ENCODE peak calls at places on chromosomes 12 and 14, in eight cellular contexts. G is tibial nerve, J is foreskin fibroblast, I is left ventricle myocardium inferior, S is AG09309, L is OCI-LY7, W is fibroblast of lung, B is uterus. D is an unnamed sample.

GRCh38 chr14:52315355-52315718 is 1.2 kb downstream of the PTGER2 start:
- DNase-seq in G (no peak), J (no peak), I (no peak), S (no peak), L (no peak), W (no peak), B (peak; percentile 34), D (no peak)

GRCh38 chr12:6052206-6052939 is 72.1 kb downstream of the VWF start:
- DNase-seq in G (no peak), J (no peak), I (no peak), S (no peak), L (no peak), W (no peak), B (no peak), D (no peak)

GRCh38 chr12:7310070-7310469 is 6.2 kb downstream of the ACSM4 start:
- DNase-seq in G (no peak), J (no peak), I (no peak), S (no peak), L (no peak), W (no peak), B (no peak), D (no peak)

GRCh38 chr12:26790645-26790994 is 42.4 kb downstream of the ITPR2 start:
- DNase-seq in G (no peak), J (no peak), I (no peak), S (no peak), L (no peak), W (peak; percentile 28), B (no peak), D (no peak)

GRCh38 chr14:100263141-100263540 is 24.2 kb downstream of the YY1 start:
- DNase-seq in G (no peak), J (no peak), I (no peak), S (no peak), L (no peak), W (peak; percentile 43), B (no peak), D (no peak)

GRCh38 chr12:30631710-30632109 is 64.0 kb downstream of the IPO8 start:
- DNase-seq in G (no peak), J (no peak), I (peak; percentile 16), S (no peak), L (no peak), W (no peak), B (no peak), D (no peak)

GRCh38 chr12:65663097-65663496 is 161.2 kb upstream of the HMGA2 start:
- DNase-seq in G (no peak), J (no peak), I (no peak), S (no peak), L (no peak), W (peak; percentile 15), B (no peak), D (no peak)

GRCh38 chr14:98864211-98864610 is 407.8 kb downstream of the BCL11B start:
- DNase-seq in G (no peak), J (no peak), I (no peak), S (no peak), L (no peak), W (no peak), B (no peak), D (no peak)

GRCh38 chr12:6845395-6845794 is 4.7 kb downstream of the GNB3 start:
- DNase-seq in G (no peak), J (no peak), I (no peak), S (no peak), L (no peak), W (no peak), B (no peak), D (no peak)

GRCh38 chr12:77796775-77797174 is 33.9 kb upstream of the NAV3 start:
- DNase-seq in G (no peak), J (peak; percentile 14), I (no peak), S (peak; percentile 8), L (no peak), W (peak; percentile 80), B (no peak), D (peak; percentile 6)

GRCh38 chr14:102930753-102931579 is 8.5 kb downstream of the AMN start:
- DNase-seq in G (no peak), J (peak; percentile 17), I (no peak), S (no peak), L (no peak), W (peak; percentile 58), B (no peak), D (peak; percentile 34)

GRCh38 chr12:989751-990278 is 1.2 kb upstream of the ERC1 start:
- DNase-seq in G (peak; percentile 10), J (peak; percentile 84), I (no peak), S (peak; percentile 40), L (peak; percentile 30), W (peak; percentile 81), B (peak; percentile 29), D (no peak)

GRCh38 chr14:25150934-25151790 is 101.2 kb upstream of the STXBP6 start:
- DNase-seq in G (no peak), J (peak; percentile 40), I (no peak), S (peak; percentile 46), L (peak; percentile 55), W (peak; percentile 79), B (no peak), D (no peak)

GRCh38 chr14:52950410-52950897 is 396 bp downstream of the FERMT2 start:
- DNase-seq in G (peak; percentile 60), J (peak; percentile 32), I (peak; percentile 58), S (no peak), L (no peak), W (no peak), B (peak; percentile 72), D (no peak)

GRCh38 chr12:128708789-128709188 is 115.0 kb downstream of the SLC15A4 start:
- DNase-seq in G (no peak), J (no peak), I (no peak), S (no peak), L (no peak), W (no peak), B (no peak), D (no peak)

GRCh38 chr12:124979568-124979967 is 9.4 kb downstream of the DHX37 start:
- DNase-seq in G (no peak), J (no peak), I (no peak), S (no peak), L (no peak), W (no peak), B (no peak), D (no peak)

GRCh38 chr12:132296063-132296462 is 33.3 kb downstream of the GALNT9 start:
- DNase-seq in G (no peak), J (no peak), I (no peak), S (no peak), L (no peak), W (no peak), B (no peak), D (no peak)

GRCh38 chr12:13428538-13429265 is 232.2 kb downstream of the EMP1 start:
- DNase-seq in G (no peak), J (no peak), I (no peak), S (no peak), L (no peak), W (peak; percentile 20), B (peak; percentile 34), D (no peak)

GRCh38 chr12:54159140-54159539 is 29.6 kb downstream of the SMUG1 start:
- DNase-seq in G (no peak), J (no peak), I (no peak), S (no peak), L (peak; percentile 66), W (no peak), B (no peak), D (no peak)

GRCh38 chr14:106141242-106142220 is 615.1 kb downstream of the TMEM121 start:
- DNase-seq in G (no peak), J (no peak), I (no peak), S (no peak), L (no peak), W (no peak), B (no peak), D (no peak)

GRCh38 chr14:22929848-22930364 is 730 bp upstream of the PRMT5 start:
- DNase-seq in G (no peak), J (no peak), I (no peak), S (no peak), L (no peak), W (no peak), B (no peak), D (no peak)
- H3K4me3 ChIP-seq in G (peak overlapping the region; percentile 84), J (peak overlapping the region; percentile 52), I (peak overlapping the region; percentile 97), S (peak overlapping the region; percentile 47), L (peak overlapping the region; percentile 91), W (peak overlapping the region; percentile 33), B (peak overlapping the region; percentile 96), D (peak overlapping the region; percentile 99)

GRCh38 chr14:59919582-59920377 is at the start of gene LRRC9:
- DNase-seq in G (no peak), J (no peak), I (peak; percentile 12), S (no peak), L (peak; percentile 5), W (peak; percentile 28), B (peak; percentile 18), D (peak; percentile 28)

GRCh38 chr14:59913187-59913586 is 6.8 kb upstream of the LRRC9 start:
- DNase-seq in G (no peak), J (no peak), I (no peak), S (no peak), L (no peak), W (no peak), B (no peak), D (no peak)

GRCh38 chr14:59920378-59920683 is 387 bp downstream of the LRRC9 start:
- DNase-seq in G (no peak), J (no peak), I (no peak), S (no peak), L (no peak), W (no peak), B (no peak), D (no peak)

GRCh38 chr14:59918824-59919581 is 941 bp upstream of the LRRC9 start:
- DNase-seq in G (peak; percentile 38), J (no peak), I (no peak), S (no peak), L (peak; percentile 10), W (peak; percentile 45), B (no peak), D (no peak)
- TF ChIP-seq CTCF in G (peak; percentile 29), J (peak; percentile 30), I (peak; percentile 50), S (peak; percentile 40), L (peak; percentile 72), W (peak; percentile 21), B (no peak), D (peak; percentile 52)

GRCh38 chr12:57552692-57553321 is 3.0 kb downstream of the KIF5A start:
- DNase-seq in G (no peak), J (peak; percentile 30), I (no peak), S (no peak), L (no peak), W (peak; percentile 64), B (no peak), D (no peak)

GRCh38 chr12:57554453-57554852 is 4.6 kb downstream of the KIF5A start:
- DNase-seq in G (no peak), J (no peak), I (no peak), S (no peak), L (no peak), W (no peak), B (no peak), D (no peak)

GRCh38 chr12:57554897-57555296 is 5.1 kb downstream of the KIF5A start:
- DNase-seq in G (no peak), J (no peak), I (no peak), S (no peak), L (no peak), W (no peak), B (no peak), D (no peak)

GRCh38 chr12:57552306-57552651 is 2.4 kb downstream of the KIF5A start:
- DNase-seq in G (no peak), J (no peak), I (no peak), S (no peak), L (no peak), W (no peak), B (no peak), D (no peak)

GRCh38 chr12:57553343-57554202 is 3.7 kb downstream of the KIF5A start:
- DNase-seq in G (no peak), J (no peak), I (no peak), S (no peak), L (no peak), W (no peak), B (no peak), D (no peak)
- H3K4me3 ChIP-seq in G (no peak overlapping the region), J (no peak overlapping the region), I (no peak overlapping the region), S (no peak overlapping the region), L (no peak overlapping the region), W (no peak overlapping the region), B (no peak overlapping the region), D (no peak overlapping the region)

GRCh38 chr14:88248606-88249005 is 74.5 kb downstream of the KCNK10 start:
- DNase-seq in G (no peak), J (no peak), I (no peak), S (no peak), L (no peak), W (peak; percentile 23), B (no peak), D (peak; percentile 2)
- TF ChIP-seq CTCF in G (no peak), J (no peak), I (no peak), S (no peak), L (no peak), W (no peak), B (no peak), D (no peak)

D was measured in retinal pigment epithelial cell.